ENCODE peak calls at places on chromosomes 6 and 20, in four cellular contexts. C is substantia nigra, V is Daoy, E is esophagus squamous epithelium. Y is an unnamed sample.

GRCh38 chr6:45483021-45483420 is 105.3 kb upstream of the SUPT3H start:
- DNase-seq in C (no peak), V (no peak), E (no peak), Y (peak; percentile 60)

GRCh38 chr6:148793721-148794120 is 46.9 kb downstream of the UST start:
- DNase-seq in E (no peak), C (no peak), V (no peak), Y (no peak)

GRCh38 chr6:143774347-143774746 is 68.8 kb upstream of the LTV1 start:
- DNase-seq in C (no peak), V (no peak), E (no peak), Y (no peak)

GRCh38 chr6:108707328-108707976 is 140.8 kb upstream of the ARMC2 start:
- DNase-seq in E (no peak), C (no peak), V (no peak), Y (no peak)

GRCh38 chr6:133100870-133101269 is 140.3 kb upstream of the EYA4 start:
- DNase-seq in C (no peak), E (no peak), V (no peak), Y (no peak)

GRCh38 chr20:9179193-9179802 is 110.4 kb downstream of the PLCB4 start:
- DNase-seq in C (no peak), E (no peak), V (peak; percentile 39), Y (peak; percentile 59)

GRCh38 chr6:109291893-109292292 is 90.4 kb downstream of the CD164 start:
- DNase-seq in E (no peak), C (no peak), V (no peak), Y (no peak)

GRCh38 chr20:62959998-62960436 is 7.5 kb downstream of the SLC17A9 start:
- DNase-seq in C (no peak), E (no peak), V (no peak), Y (no peak)

GRCh38 chr6:4316867-4317400 is 181.6 kb upstream of the ECI2 start:
- DNase-seq in E (no peak), C (no peak), V (peak; percentile 83), Y (peak; percentile 80)

GRCh38 chr6:68652117-68652536 is 17.0 kb downstream of the ADGRB3 start:
- DNase-seq in E (no peak), C (no peak), V (no peak), Y (peak; percentile 11)

GRCh38 chr6:8065519-8065911 is 1.3 kb upstream of the BLOC1S5 start:
- DNase-seq in E (no peak), C (no peak), V (no peak), Y (peak; percentile 7)

GRCh38 chr6:46221221-46221793 is 50.5 kb upstream of the ENPP5 start:
- DNase-seq in V (peak; percentile 9), C (no peak), E (no peak), Y (peak; percentile 47)

GRCh38 chr6:105483492-105483891 is 80.6 kb upstream of the PREP start:
- DNase-seq in V (peak; percentile 31), E (no peak), C (no peak), Y (no peak)

GRCh38 chr20:40698281-40698680 is 9.2 kb upstream of the MAFB start:
- DNase-seq in E (no peak), C (no peak), V (no peak), Y (no peak)

GRCh38 chr6:107488875-107489635 is 862 bp upstream of the SOBP start:
- DNase-seq in V (peak; percentile 65), C (peak; percentile 62), E (no peak), Y (no peak)

GRCh38 chr20:58112017-58112781 is 116.3 kb downstream of the ANKRD60 start:
- DNase-seq in C (no peak), E (no peak), V (peak; percentile 69), Y (peak; percentile 92)

GRCh38 chr6:122871079-122871478 is 82.0 kb downstream of the SMPDL3A start:
- DNase-seq in C (no peak), V (no peak), E (no peak), Y (no peak)

GRCh38 chr20:8722277-8722928 is 346.5 kb upstream of the PLCB4 start:
- DNase-seq in C (no peak), E (no peak), V (peak; percentile 58), Y (peak; percentile 75)

GRCh38 chr6:70709826-70710225 is 42.1 kb downstream of the SMAP1 start:
- DNase-seq in E (no peak), C (no peak), V (peak; percentile 54), Y (peak; percentile 83)

GRCh38 chr6:163935158-163935762 is 520.7 kb downstream of the QKI start:
- DNase-seq in C (no peak), E (no peak), V (no peak), Y (no peak)

GRCh38 chr6:1325471-1326309 is 13.8 kb downstream of the FOXQ1 start:
- DNase-seq in E (no peak), V (peak; percentile 96), C (no peak), Y (peak; percentile 94)

GRCh38 chr6:168158280-168158979 is 79.4 kb upstream of the FRMD1 start:
- DNase-seq in C (no peak), E (no peak), V (no peak), Y (no peak)

GRCh38 chr20:5153612-5154542 is 27.1 kb downstream of the CDS2 start:
- DNase-seq in E (no peak), V (peak; percentile 8), C (no peak), Y (peak; percentile 34)

GRCh38 chr20:48444249-48444648 is 383.6 kb downstream of the PREX1 start:
- DNase-seq in V (no peak), E (no peak), C (no peak), Y (no peak)

GRCh38 chr6:81722503-81723223 is 29.8 kb downstream of the TENT5A start:
- DNase-seq in V (no peak), C (no peak), E (no peak), Y (no peak)

GRCh38 chr20:38114353-38114791 is 50.7 kb downstream of the TGM2 start:
- DNase-seq in V (peak; percentile 47), C (no peak), E (no peak), Y (peak; percentile 40)

GRCh38 chr6:169420912-169421543 is 167.4 kb upstream of the THBS2 start:
- DNase-seq in V (no peak), E (no peak), C (no peak), Y (peak; percentile 7)

GRCh38 chr6:33587529-33588215 is 7.6 kb upstream of the BAK1 start:
- DNase-seq in V (peak; percentile 35), C (no peak), E (no peak), Y (no peak)

GRCh38 chr6:130148181-130148580 is 74.6 kb downstream of the SAMD3 start:
- DNase-seq in C (no peak), V (no peak), E (no peak), Y (no peak)

GRCh38 chr20:58361549-58361948 is 27.5 kb upstream of the VAPB start:
- DNase-seq in V (no peak), C (no peak), E (no peak), Y (peak; percentile 1)